ENCODE peak calls at places on chromosomes 7 and 10, in ten cellular contexts. E is colonic mucosa; K is HL-60; M is fibroblast of lung; D is left lung; O is sigmoid colon; P is CD8-positive, alpha-beta T cell; W is heart left ventricle; V is tibial artery; I is pancreas. X is an unnamed sample.

GRCh38 chr7:118040562-118040961 is 143.4 kb upstream of the LSM8 start:
- DNase-seq in E (no peak), K (no peak), M (no peak), D (no peak), O (no peak), P (no peak), W (no peak), V (no peak), I (no peak), X (no peak)

GRCh38 chr7:85025312-85025756 is 161.5 kb downstream of the SEMA3D start:
- DNase-seq in E (peak), K (no peak), M (no peak), D (no peak), O (peak), P (no peak), W (peak), V (no peak), I (peak), X (no peak)

GRCh38 chr10:110083884-110084283 is 76.1 kb downstream of the ADD3 start:
- DNase-seq in E (no peak), K (no peak), M (peak), D (no peak), O (no peak), P (no peak), W (no peak), V (no peak), I (no peak), X (no peak)

GRCh38 chr7:8282162-8282561 is 20.2 kb upstream of the ICA1 start:
- DNase-seq in E (no peak), K (no peak), M (no peak), D (no peak), O (no peak), P (no peak), W (no peak), V (no peak), I (peak), X (no peak)

GRCh38 chr10:33290286-33291052 is 44.0 kb downstream of the NRP1 start:
- DNase-seq in E (no peak), K (no peak), M (no peak), D (no peak), O (no peak), P (no peak), W (no peak), V (no peak), I (no peak), X (no peak)

GRCh38 chr10:122333037-122333436 is 41.5 kb upstream of the PLEKHA1 start:
- DNase-seq in E (no peak), K (no peak), M (no peak), D (no peak), O (no peak), P (no peak), W (no peak), V (no peak), I (no peak), X (no peak)

GRCh38 chr10:122248356-122249302 is 22.5 kb upstream of the BTBD16 start:
- DNase-seq in E (no peak), K (no peak), M (no peak), D (no peak), O (peak), P (no peak), W (no peak), V (no peak), I (no peak), X (no peak)

GRCh38 chr7:130430841-130431713 is 9.7 kb downstream of the CEP41 start:
- DNase-seq in E (no peak), K (no peak), M (peak), D (no peak), O (no peak), P (no peak), W (peak), V (no peak), I (no peak), X (no peak)

GRCh38 chr10:84698989-84699388 is 370.6 kb downstream of the CCSER2 start:
- DNase-seq in E (no peak), K (no peak), M (no peak), D (no peak), O (no peak), P (no peak), W (no peak), V (no peak), I (no peak), X (no peak)

GRCh38 chr7:103905997-103906396 is 83.5 kb downstream of the RELN start:
- DNase-seq in E (no peak), K (no peak), M (no peak), D (no peak), O (no peak), P (no peak), W (no peak), V (no peak), I (no peak), X (no peak)

GRCh38 chr7:32905175-32905662 is 13.7 kb upstream of the KBTBD2 start:
- DNase-seq in E (peak), K (no peak), M (peak), D (no peak), O (no peak), P (peak), W (peak), V (no peak), I (peak), X (peak)

GRCh38 chr10:71816421-71816851 is 34.6 kb downstream of the PSAP start:
- DNase-seq in E (no peak), K (no peak), M (no peak), D (no peak), O (no peak), P (no peak), W (no peak), V (no peak), I (no peak), X (no peak)

GRCh38 chr10:91206427-91206826 is 14.0 kb upstream of the PCGF5 start:
- DNase-seq in E (no peak), K (no peak), M (no peak), D (no peak), O (no peak), P (no peak), W (no peak), V (no peak), I (no peak), X (no peak)
- TF ChIP-seq CTCF in E (no peak), K (no peak), M (no peak), D (no peak), O (no peak), P (no peak), W (no peak), V (no peak), I (no peak), X (no peak)

DNA sequence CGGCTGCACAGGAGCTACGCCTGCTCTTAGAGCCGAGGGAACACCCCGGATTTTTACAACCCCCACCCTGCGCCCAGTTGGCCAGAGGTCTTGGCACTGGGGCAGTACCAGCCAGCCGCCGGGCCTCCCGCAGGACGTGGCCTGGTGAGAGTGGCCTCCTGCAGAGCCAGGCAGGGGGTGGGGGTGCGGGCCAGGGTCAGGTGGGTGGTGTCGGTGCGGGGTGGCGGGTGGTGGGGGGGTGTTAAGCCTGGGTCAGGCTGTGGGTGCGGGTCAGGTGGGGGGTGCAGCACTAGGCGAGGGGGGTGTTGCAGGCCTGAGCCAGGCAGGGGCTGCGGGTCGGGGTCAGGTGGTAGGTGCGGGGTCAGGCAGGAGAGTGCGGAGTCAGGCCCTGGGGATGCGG is 647 bp downstream of the ECHS1 start:
- DNase-seq in E (peak), K (no peak), M (no peak), D (peak), O (no peak), P (no peak), W (no peak), V (no peak), I (peak), X (no peak)
- H3K4me3 ChIP-seq in E (peak), K (peak), M (no peak), D (peak), O (peak), P (no peak), W (peak), V (peak), I (peak), X (peak)

GRCh38 chr7:116579835-116580234 is 55.0 kb downstream of the CAV1 start:
- DNase-seq in E (no peak), K (no peak), M (no peak), D (no peak), O (no peak), P (no peak), W (no peak), V (no peak), I (peak), X (no peak)
- H3K27ac ChIP-seq in E (no peak), K (no peak), M (no peak), D (no peak), O (no peak), P (no peak), W (no peak), V (peak), I (no peak), X (no peak)

DNA sequence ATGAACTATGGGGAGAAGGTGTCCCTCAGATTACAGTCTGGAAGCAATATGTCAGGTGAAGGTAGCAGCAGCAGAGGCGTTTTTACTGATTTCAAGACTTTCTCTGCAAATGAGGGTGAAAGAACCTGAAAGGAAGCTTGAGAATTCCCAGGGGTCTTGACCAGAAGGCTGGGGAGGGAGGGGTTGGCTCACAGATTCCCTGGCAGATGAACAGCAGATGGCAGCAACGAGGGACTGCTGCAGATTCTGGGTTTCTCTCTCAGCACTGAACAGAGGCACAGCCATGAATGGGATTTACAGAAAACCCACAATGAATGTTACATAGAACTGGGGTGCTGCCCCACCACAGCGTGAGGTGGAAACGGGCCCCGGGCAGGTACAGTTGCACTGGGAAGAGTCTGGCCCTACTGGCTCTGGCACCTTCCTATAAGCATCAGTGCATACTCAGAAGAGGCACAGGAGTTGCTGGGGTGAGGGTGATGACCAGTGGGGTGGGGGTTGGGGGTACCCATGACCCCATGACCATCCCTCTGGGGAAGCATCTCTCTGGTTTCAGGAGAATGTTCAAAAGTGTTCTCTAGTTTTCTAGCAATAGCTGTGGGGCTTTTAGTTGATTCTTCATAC is 317.8 kb downstream of the SH2D4B start:
- DNase-seq in E (no peak), K (peak), M (no peak), D (peak), O (no peak), P (no peak), W (no peak), V (no peak), I (no peak), X (no peak)
- TF ChIP-seq CTCF in E (no peak), K (peak), M (no peak), D (no peak), O (no peak), P (no peak), W (no peak), V (no peak), I (no peak), X (peak)

DNA sequence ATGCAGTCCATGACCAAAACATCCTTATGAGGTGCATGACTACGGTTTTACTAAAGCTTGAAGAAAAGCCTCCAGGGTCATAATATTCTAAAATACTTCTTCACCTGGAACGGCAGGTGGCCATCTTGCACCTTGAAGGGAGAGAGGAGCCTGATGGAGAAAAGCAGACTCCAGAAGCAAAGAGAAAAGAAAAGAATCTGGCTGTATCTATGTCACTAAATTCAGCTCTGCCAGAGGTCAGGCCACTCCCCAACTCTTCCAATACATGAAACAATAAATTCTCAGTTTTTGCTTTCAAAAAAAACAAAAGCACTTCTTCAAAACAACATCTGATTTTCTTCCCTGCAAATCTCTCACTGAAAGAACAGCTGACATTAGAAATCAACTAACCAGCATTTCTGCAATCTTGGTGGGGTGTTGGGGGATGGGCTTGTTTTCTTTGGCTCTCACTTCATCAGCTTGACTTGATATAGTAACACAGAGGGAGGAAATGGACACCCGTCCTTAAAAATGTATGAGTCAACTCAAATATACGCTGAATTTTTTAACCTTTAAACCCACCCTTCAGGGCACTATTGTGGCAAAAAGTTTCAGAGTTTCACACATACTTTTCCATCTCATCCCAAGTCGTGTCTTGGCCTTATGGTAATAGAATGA is 21.6 kb downstream of the HIBADH start:
- DNase-seq in E (no peak), K (no peak), M (peak), D (no peak), O (no peak), P (no peak), W (peak), V (no peak), I (peak), X (no peak)
- H3K4me3 ChIP-seq in E (no peak), K (no peak), M (peak), D (no peak), O (no peak), P (no peak), W (no peak), V (no peak), I (no peak), X (no peak)

GRCh38 chr10:102135956-102136526 is 3.2 kb downstream of the PPRC1 start:
- DNase-seq in E (no peak), K (no peak), M (no peak), D (no peak), O (no peak), P (no peak), W (no peak), V (no peak), I (no peak), X (no peak)
- H3K27ac ChIP-seq in E (no peak), K (no peak), M (no peak), D (no peak), O (no peak), P (no peak), W (no peak), V (no peak), I (no peak), X (no peak)

GRCh38 chr7:116439856-116440549 is 59.5 kb upstream of the CAV2 start:
- DNase-seq in E (no peak), K (no peak), M (peak), D (no peak), O (no peak), P (no peak), W (peak), V (no peak), I (no peak), X (no peak)
- TF ChIP-seq CTCF in E (no peak), K (no peak), M (no peak), D (no peak), O (no peak), P (no peak), W (no peak), V (no peak), I (no peak), X (no peak)

DNA sequence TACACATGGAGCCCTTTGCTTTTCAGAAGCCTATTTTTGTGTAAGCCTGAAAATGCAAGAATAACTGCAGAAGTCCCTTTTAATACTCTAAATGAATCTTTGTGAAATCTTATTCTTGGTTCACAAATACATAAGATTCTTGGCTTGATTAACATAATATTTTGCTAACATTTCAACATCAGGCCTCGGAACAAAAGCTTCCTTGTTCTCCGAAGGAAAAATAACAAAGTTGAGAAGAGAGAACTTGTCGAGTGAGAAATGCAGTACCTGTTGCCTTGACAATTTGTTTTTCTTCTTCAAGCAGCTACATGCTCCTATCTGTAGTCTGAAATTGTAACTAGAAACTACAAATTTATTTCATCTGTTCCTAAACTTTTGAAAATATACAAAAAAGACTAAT is 8.5 kb downstream of the NT5C2 start:
- DNase-seq in E (no peak), K (no peak), M (peak), D (no peak), O (no peak), P (no peak), W (no peak), V (no peak), I (no peak), X (no peak)
- H3K4me3 ChIP-seq in E (no peak), K (no peak), M (no peak), D (no peak), O (no peak), P (no peak), W (peak), V (peak), I (peak), X (no peak)

GRCh38 chr10:34800624-34801023 is 14.5 kb downstream of the PARD3 start:
- DNase-seq in E (no peak), K (no peak), M (no peak), D (no peak), O (no peak), P (no peak), W (no peak), V (no peak), I (no peak), X (no peak)

GRCh38 chr10:34797155-34797554 is 17.9 kb downstream of the PARD3 start:
- DNase-seq in E (no peak), K (no peak), M (no peak), D (no peak), O (no peak), P (no peak), W (no peak), V (no peak), I (no peak), X (no peak)

GRCh38 chr10:34796133-34796532 is 19.0 kb downstream of the PARD3 start:
- DNase-seq in E (no peak), K (no peak), M (no peak), D (no peak), O (no peak), P (no peak), W (no peak), V (no peak), I (no peak), X (no peak)

GRCh38 chr10:34801066-34801738 is 13.9 kb downstream of the PARD3 start:
- DNase-seq in E (no peak), K (no peak), M (no peak), D (no peak), O (no peak), P (no peak), W (no peak), V (no peak), I (no peak), X (no peak)

DNA sequence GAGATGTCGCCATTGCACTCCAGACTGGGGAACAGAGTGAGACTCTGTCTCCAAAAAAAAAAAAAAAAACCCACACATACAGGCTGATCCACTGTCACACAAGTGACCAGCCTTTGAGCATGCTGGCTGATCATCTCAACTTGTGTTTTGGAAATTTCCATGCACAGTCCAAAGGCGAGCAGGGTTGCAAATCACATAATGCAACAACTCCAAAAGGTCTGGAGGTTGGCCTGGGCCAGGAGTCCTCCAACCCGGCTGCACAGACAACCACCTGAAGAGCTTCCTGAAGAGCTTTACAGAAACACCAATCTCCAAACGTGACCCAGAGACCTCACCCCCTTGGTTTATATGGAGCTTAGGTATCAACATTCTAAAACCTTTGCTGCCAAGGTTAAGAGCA is 16.4 kb downstream of the PARD3 start:
- DNase-seq in E (no peak), K (no peak), M (no peak), D (no peak), O (no peak), P (no peak), W (no peak), V (no peak), I (no peak), X (no peak)
- H3K27ac ChIP-seq in E (no peak), K (no peak), M (no peak), D (no peak), O (no peak), P (no peak), W (no peak), V (no peak), I (no peak), X (no peak)

GRCh38 chr7:99325597-99326407 is at the start of gene ARPC1A:
- DNase-seq in E (peak), K (peak), M (peak), D (peak), O (peak), P (peak), W (peak), V (peak), I (peak), X (peak)
- TF ChIP-seq CTCF in E (no peak), K (no peak), M (no peak), D (no peak), O (peak), P (no peak), W (peak), V (peak), I (no peak), X (peak)

X was measured in dorsolateral prefrontal cortex.